ENCODE peak calls at places on chromosomes 1 and 21, in nine cellular contexts. V is CD8-positive, alpha-beta memory T cell; C is MM.1S; B is GM23248; O is NT2/D1; S is OCI-LY7; U is fibroblast of lung; R is upper lobe of right lung; H is left lung. Y is an unnamed sample. For H3K4me1, the result is how much of the 10 kb centered on the place peaks cover.

GRCh38 chr1:26387447-26387846 is 14.9 kb upstream of the ZNF683 start:
- DNase-seq in C (no peak), V (no peak), R (no peak), U (peak), S (no peak), B (peak), H (no peak), O (no peak), Y (no peak)

GRCh38 chr1:174671826-174672225 is 224.1 kb downstream of the GPR52 start:
- DNase-seq in H (no peak), U (no peak), V (no peak), S (no peak), O (no peak), C (no peak), R (no peak), B (peak), Y (no peak)

GRCh38 chr1:27542463-27543273 is 52.7 kb upstream of the WASF2 start:
- DNase-seq in V (no peak), B (peak), S (no peak), O (no peak), H (peak), R (no peak), U (peak), C (no peak), Y (no peak)

GRCh38 chr21:41678016-41678935 is 88.6 kb downstream of the RIPK4 start:
- DNase-seq in S (no peak), U (peak), V (no peak), O (no peak), R (peak), C (no peak), H (peak), B (peak), Y (peak)

GRCh38 chr21:37855568-37856391 is 60.5 kb downstream of the KCNJ6 start:
- DNase-seq in R (no peak), S (no peak), V (no peak), C (no peak), B (peak), O (no peak), U (peak), H (no peak), Y (no peak)

GRCh38 chr1:152160553-152160952 is 1.5 kb upstream of the RPTN start:
- DNase-seq in R (no peak), S (no peak), V (no peak), O (no peak), U (no peak), H (no peak), B (peak), C (no peak), Y (no peak)

GRCh38 chr1:109255097-109255651 is 5.8 kb downstream of the CELSR2 start:
- DNase-seq in V (no peak), B (no peak), S (no peak), U (no peak), R (no peak), C (no peak), H (no peak), O (no peak), Y (no peak)

GRCh38 chr1:73901656-73902276 is 296.2 kb downstream of the LRRIQ3 start:
- DNase-seq in R (no peak), U (no peak), H (no peak), C (no peak), B (no peak), O (no peak), S (no peak), V (no peak), Y (no peak)

GRCh38 chr1:154999651-155000474 is 2.7 kb upstream of the ZBTB7B start:
- DNase-seq in C (peak), O (no peak), U (peak), B (peak), H (peak), R (peak), V (peak), S (peak), Y (no peak)

GRCh38 chr1:204367193-204367858 is 7.6 kb upstream of the PLEKHA6 start:
- DNase-seq in O (no peak), V (no peak), U (no peak), C (no peak), S (no peak), B (no peak), R (no peak), H (no peak), Y (no peak)

GRCh38 chr1:212457740-212458338 is 25.1 kb downstream of the NENF start:
- DNase-seq in B (peak), R (no peak), V (peak), O (peak), S (peak), U (peak), C (peak), H (no peak), Y (no peak)

GRCh38 chr1:228487336-228488106 is at the start of gene RNF187:
- DNase-seq in S (no peak), V (peak), U (no peak), O (no peak), B (peak), R (peak), H (peak), C (peak), Y (peak)

GRCh38 chr1:218472885-218473284 is 127.7 kb downstream of the TGFB2 start:
- DNase-seq in U (no peak), B (no peak), R (no peak), H (no peak), C (no peak), S (no peak), V (no peak), O (no peak), Y (no peak)

GRCh38 chr1:75136158-75136815 is 2.1 kb downstream of the LHX8 start:
- DNase-seq in R (no peak), U (no peak), S (no peak), C (peak), V (no peak), O (no peak), H (no peak), B (peak), Y (no peak)

GRCh38 chr21:31398574-31398973 is 54.5 kb upstream of the TIAM1 start:
- DNase-seq in B (no peak), C (peak), U (no peak), S (no peak), O (no peak), R (no peak), V (no peak), H (no peak), Y (no peak)

GRCh38 chr1:74380252-74380651 is 132.2 kb downstream of the LRRC53 start:
- DNase-seq in H (no peak), O (no peak), C (no peak), R (no peak), S (no peak), V (no peak), B (no peak), U (no peak), Y (no peak)

GRCh38 chr1:97377432-97378034 is 543.3 kb downstream of the DPYD start:
- DNase-seq in B (peak), U (peak), C (no peak), H (no peak), R (no peak), S (no peak), V (no peak), O (no peak), Y (no peak)

GRCh38 chr1:90730247-90731022 is 13.3 kb upstream of the BARHL2 start:
- DNase-seq in O (no peak), H (no peak), C (no peak), V (no peak), S (peak), B (peak), U (no peak), R (no peak), Y (no peak)

GRCh38 chr1:207020016-207020708 is 12.4 kb downstream of the C1orf116 start:
- DNase-seq in V (no peak), C (no peak), R (no peak), U (no peak), O (no peak), S (no peak), B (no peak), H (peak), Y (no peak)

DNA sequence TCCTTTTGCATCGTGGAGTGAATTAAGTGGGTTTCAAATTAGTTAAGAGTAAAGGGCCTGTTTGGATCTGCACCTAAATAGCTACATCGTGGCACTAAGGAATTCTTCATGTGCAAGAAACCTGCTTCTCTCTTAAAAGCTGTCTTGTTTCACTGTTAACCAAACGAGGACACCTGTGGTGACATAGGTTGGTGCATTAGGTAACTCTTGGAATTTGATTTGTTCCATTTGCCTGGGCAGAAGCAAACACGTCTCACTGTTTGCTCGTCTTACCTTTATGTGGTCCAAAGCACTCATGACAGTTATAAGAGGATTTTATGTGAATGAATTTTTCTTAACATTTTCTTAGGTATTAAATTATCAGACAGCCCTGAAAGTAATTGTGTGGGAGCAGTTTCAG is 60.9 kb downstream of the PRDM2 start:
- DNase-seq in V (no peak), R (no peak), U (no peak), C (no peak), O (peak), S (no peak), H (no peak), B (no peak), Y (no peak)
- H3K4me1 ChIP-seq in V (half or more), R (half or more), U (under half), C (under half), O (under half), S (half or more), H (under half), B (under half), Y (under half)

GRCh38 chr21:45085700-45086099 is 11.3 kb downstream of the ADARB1 start:
- DNase-seq in O (no peak), H (no peak), C (no peak), U (no peak), V (no peak), R (no peak), S (no peak), B (no peak), Y (no peak)
- H3K4me1 ChIP-seq in O (under half), H (under half), C (under half), U (under half), V (half or more), R (under half), S (under half), B (under half), Y (under half)

GRCh38 chr1:201298381-201299367 is 15.4 kb downstream of the PKP1 start:
- DNase-seq in B (peak), V (no peak), S (no peak), O (no peak), U (no peak), H (no peak), R (no peak), C (no peak), Y (no peak)
- H3K4me1 ChIP-seq in B (under half), V (under half), S (under half), O (under half), U (under half), H (under half), R (under half), C (under half), Y (under half)

DNA sequence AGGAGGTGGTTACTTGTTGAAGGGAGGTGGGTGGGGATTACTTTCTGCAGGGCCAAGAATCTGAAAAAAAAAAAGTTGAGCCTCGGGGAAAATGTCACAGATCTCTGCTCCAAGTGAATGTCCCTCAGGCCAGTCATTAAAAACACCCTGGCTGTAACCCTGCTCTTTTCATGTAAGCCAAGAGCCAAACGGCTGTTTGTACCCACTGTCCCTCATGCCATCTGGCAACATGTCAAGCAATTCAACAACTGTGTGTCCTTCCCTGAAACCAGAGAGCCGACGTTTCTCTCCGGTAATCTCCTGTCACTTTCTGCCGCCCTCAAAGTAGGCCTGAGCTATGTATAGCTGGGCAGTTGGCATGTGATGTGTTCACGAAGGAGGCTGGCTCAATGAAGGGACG is 14.7 kb downstream of the CASQ2 start:
- DNase-seq in U (no peak), R (no peak), B (no peak), V (no peak), S (no peak), O (no peak), H (no peak), C (no peak), Y (no peak)
- H3K4me1 ChIP-seq in U (under half), R (under half), B (under half), V (under half), S (under half), O (under half), H (under half), C (under half), Y (under half)